ENCODE peak calls at places on chromosomes 3 and 15, in eight cellular contexts. One of them, this sample, is unnamed.
A peak's percentile ranks its signal among the peaks of the same experiment; 100 is the strongest.

GRCh38 chr3:148958681-148959080 is 32.7 kb upstream of the GYG1 start:
- DNase-seq in H1: no peak
- DNase-seq in GM12878: no peak
- DNase-seq in endothelial cell of umbilical vein: peak; percentile 24
- DNase-seq in HCT116: no peak
- DNase-seq in HepG2: no peak
- DNase-seq in K562: no peak
- DNase-seq in SK-N-SH: no peak
- DNase-seq in this sample: no peak

GRCh38 chr3:126515066-126515706 is 2.4 kb downstream of the UROC1 start:
- DNase-seq in HepG2: no peak
- DNase-seq in HCT116: no peak
- DNase-seq in SK-N-SH: no peak
- DNase-seq in GM12878: no peak
- DNase-seq in endothelial cell of umbilical vein: no peak
- DNase-seq in K562: no peak
- DNase-seq in H1: no peak
- DNase-seq in this sample: no peak

GRCh38 chr3:38603731-38604131 is 45.8 kb downstream of the SCN5A start:
- DNase-seq in K562: no peak
- DNase-seq in HepG2: no peak
- DNase-seq in H1: no peak
- DNase-seq in GM12878: no peak
- DNase-seq in endothelial cell of umbilical vein: no peak
- DNase-seq in HCT116: no peak
- DNase-seq in SK-N-SH: no peak
- DNase-seq in this sample: no peak

GRCh38 chr3:184568918-184569829 is 7.6 kb downstream of the EPHB3 start:
- DNase-seq in HepG2: no peak
- DNase-seq in H1: peak; percentile 79
- DNase-seq in GM12878: no peak
- DNase-seq in endothelial cell of umbilical vein: peak; percentile 14
- DNase-seq in HCT116: no peak
- DNase-seq in SK-N-SH: peak; percentile 90
- DNase-seq in K562: peak; percentile 62
- DNase-seq in this sample: peak; percentile 92

GRCh38 chr3:120461416-120461815 is 10.6 kb upstream of the FSTL1 start:
- DNase-seq in GM12878: no peak
- DNase-seq in endothelial cell of umbilical vein: no peak
- DNase-seq in K562: no peak
- DNase-seq in HepG2: no peak
- DNase-seq in HCT116: no peak
- DNase-seq in H1: no peak
- DNase-seq in SK-N-SH: no peak
- DNase-seq in this sample: no peak

GRCh38 chr3:155069729-155070128 is 10.4 kb upstream of the MME start:
- DNase-seq in HepG2: no peak
- DNase-seq in H1: no peak
- DNase-seq in K562: no peak
- DNase-seq in GM12878: no peak
- DNase-seq in HCT116: no peak
- DNase-seq in endothelial cell of umbilical vein: peak; percentile 83
- DNase-seq in SK-N-SH: no peak
- DNase-seq in this sample: no peak

GRCh38 chr3:179957264-179957845 is 79.4 kb downstream of the PEX5L start:
- DNase-seq in HCT116: no peak
- DNase-seq in GM12878: no peak
- DNase-seq in K562: no peak
- DNase-seq in HepG2: no peak
- DNase-seq in SK-N-SH: no peak
- DNase-seq in endothelial cell of umbilical vein: no peak
- DNase-seq in H1: no peak
- DNase-seq in this sample: no peak

GRCh38 chr3:170815340-170815739 is 54.7 kb downstream of the RPL22L1 start:
- DNase-seq in HCT116: peak; percentile 29
- DNase-seq in GM12878: no peak
- DNase-seq in SK-N-SH: no peak
- DNase-seq in endothelial cell of umbilical vein: no peak
- DNase-seq in K562: peak; percentile 21
- DNase-seq in H1: peak; percentile 69
- DNase-seq in HepG2: peak; percentile 7
- DNase-seq in this sample: no peak

GRCh38 chr3:129383292-129383860 is 45.1 kb downstream of the EFCAB12 start:
- DNase-seq in K562: peak; percentile 66
- DNase-seq in H1: peak; percentile 75
- DNase-seq in HCT116: peak; percentile 19
- DNase-seq in endothelial cell of umbilical vein: peak; percentile 71
- DNase-seq in HepG2: peak; percentile 74
- DNase-seq in GM12878: no peak
- DNase-seq in SK-N-SH: peak; percentile 83
- DNase-seq in this sample: peak; percentile 18

GRCh38 chr15:38069506-38069905 is 135.1 kb downstream of the TMCO5A start:
- DNase-seq in GM12878: no peak
- DNase-seq in HCT116: no peak
- DNase-seq in H1: no peak
- DNase-seq in HepG2: no peak
- DNase-seq in endothelial cell of umbilical vein: peak; percentile 61
- DNase-seq in K562: no peak
- DNase-seq in SK-N-SH: peak; percentile 16
- DNase-seq in this sample: peak; percentile 12

GRCh38 chr3:127612966-127613365 is 14.8 kb downstream of the MCM2 start:
- DNase-seq in SK-N-SH: no peak
- DNase-seq in HCT116: no peak
- DNase-seq in endothelial cell of umbilical vein: peak; percentile 78
- DNase-seq in GM12878: no peak
- DNase-seq in HepG2: no peak
- DNase-seq in H1: no peak
- DNase-seq in K562: no peak
- DNase-seq in this sample: no peak

GRCh38 chr15:39213385-39213840 is 367.5 kb upstream of the THBS1 start:
- DNase-seq in HCT116: peak; percentile 84
- DNase-seq in HepG2: peak; percentile 94
- DNase-seq in endothelial cell of umbilical vein: no peak
- DNase-seq in GM12878: no peak
- DNase-seq in H1: peak; percentile 69
- DNase-seq in SK-N-SH: no peak
- DNase-seq in K562: peak; percentile 15
- DNase-seq in this sample: no peak

GRCh38 chr15:43939070-43939469 is 112.3 kb downstream of the WDR76 start:
- DNase-seq in GM12878: no peak
- DNase-seq in H1: peak; percentile 55
- DNase-seq in HepG2: no peak
- DNase-seq in endothelial cell of umbilical vein: peak; percentile 64
- DNase-seq in HCT116: peak; percentile 12
- DNase-seq in SK-N-SH: peak; percentile 40
- DNase-seq in K562: peak; percentile 17
- DNase-seq in this sample: no peak

GRCh38 chr3:124632566-124633140 is 97.6 kb upstream of the UMPS start:
- DNase-seq in endothelial cell of umbilical vein: no peak
- DNase-seq in SK-N-SH: no peak
- DNase-seq in H1: no peak
- DNase-seq in HepG2: no peak
- DNase-seq in GM12878: no peak
- DNase-seq in K562: no peak
- DNase-seq in HCT116: no peak
- DNase-seq in this sample: no peak

GRCh38 chr3:178419078-178419477 is 117.2 kb upstream of the KCNMB2 start:
- DNase-seq in endothelial cell of umbilical vein: no peak
- DNase-seq in GM12878: no peak
- DNase-seq in HepG2: no peak
- DNase-seq in K562: no peak
- DNase-seq in H1: no peak
- DNase-seq in HCT116: no peak
- DNase-seq in SK-N-SH: no peak
- DNase-seq in this sample: no peak

GRCh38 chr3:195397524-195397923 is 45.3 kb downstream of the ACAP2 start:
- DNase-seq in HepG2: no peak
- DNase-seq in SK-N-SH: no peak
- DNase-seq in GM12878: no peak
- DNase-seq in HCT116: no peak
- DNase-seq in H1: no peak
- DNase-seq in K562: no peak
- DNase-seq in endothelial cell of umbilical vein: no peak
- DNase-seq in this sample: no peak

GRCh38 chr3:66372681-66373350 is 128.0 kb downstream of the LRIG1 start:
- DNase-seq in HepG2: peak; percentile 10
- DNase-seq in H1: peak; percentile 68
- DNase-seq in K562: no peak
- DNase-seq in SK-N-SH: no peak
- DNase-seq in GM12878: no peak
- DNase-seq in endothelial cell of umbilical vein: peak; percentile 29
- DNase-seq in HCT116: no peak
- DNase-seq in this sample: no peak

GRCh38 chr3:178306427-178307115 is 229.7 kb upstream of the KCNMB2 start:
- DNase-seq in H1: no peak
- DNase-seq in K562: no peak
- DNase-seq in GM12878: no peak
- DNase-seq in HepG2: no peak
- DNase-seq in SK-N-SH: no peak
- DNase-seq in HCT116: no peak
- DNase-seq in endothelial cell of umbilical vein: no peak
- DNase-seq in this sample: no peak

GRCh38 chr3:46907271-46907670 is 29.8 kb downstream of the PTH1R start:
- DNase-seq in H1: no peak
- DNase-seq in HCT116: no peak
- DNase-seq in HepG2: no peak
- DNase-seq in endothelial cell of umbilical vein: no peak
- DNase-seq in SK-N-SH: no peak
- DNase-seq in GM12878: no peak
- DNase-seq in K562: no peak
- DNase-seq in this sample: no peak

GRCh38 chr15:76187151-76187550 is 124.1 kb downstream of the ETFA start:
- DNase-seq in HepG2: no peak
- DNase-seq in endothelial cell of umbilical vein: no peak
- DNase-seq in GM12878: no peak
- DNase-seq in HCT116: no peak
- DNase-seq in K562: no peak
- DNase-seq in SK-N-SH: no peak
- DNase-seq in H1: no peak
- DNase-seq in this sample: no peak

GRCh38 chr3:139629033-139629432 is 48.7 kb downstream of the NMNAT3 start:
- DNase-seq in SK-N-SH: no peak
- DNase-seq in K562: no peak
- DNase-seq in endothelial cell of umbilical vein: no peak
- DNase-seq in H1: no peak
- DNase-seq in HepG2: peak; percentile 36
- DNase-seq in GM12878: no peak
- DNase-seq in HCT116: peak; percentile 18
- DNase-seq in this sample: no peak

GRCh38 chr3:114308830-114309229 is 15.0 kb downstream of the TIGIT start:
- DNase-seq in HCT116: no peak
- DNase-seq in K562: no peak
- DNase-seq in H1: no peak
- DNase-seq in GM12878: no peak
- DNase-seq in HepG2: no peak
- DNase-seq in endothelial cell of umbilical vein: no peak
- DNase-seq in SK-N-SH: no peak
- DNase-seq in this sample: no peak

GRCh38 chr3:58521002-58521670 is 15.9 kb downstream of the ACOX2 start:
- DNase-seq in HepG2: peak; percentile 81
- DNase-seq in SK-N-SH: no peak
- DNase-seq in HCT116: no peak
- DNase-seq in endothelial cell of umbilical vein: no peak
- DNase-seq in H1: no peak
- DNase-seq in GM12878: no peak
- DNase-seq in K562: peak; percentile 56
- DNase-seq in this sample: no peak

GRCh38 chr3:13231781-13232515 is 158.7 kb upstream of the IQSEC1 start:
- DNase-seq in K562: no peak
- DNase-seq in GM12878: no peak
- DNase-seq in endothelial cell of umbilical vein: no peak
- DNase-seq in H1: no peak
- DNase-seq in SK-N-SH: peak; percentile 13
- DNase-seq in HCT116: no peak
- DNase-seq in HepG2: no peak
- DNase-seq in this sample: no peak

GRCh38 chr3:48430359-48431101 is 644 bp upstream of the PLXNB1 start:
- DNase-seq in K562: no peak
- DNase-seq in endothelial cell of umbilical vein: no peak
- DNase-seq in H1: no peak
- DNase-seq in SK-N-SH: no peak
- DNase-seq in GM12878: no peak
- DNase-seq in HCT116: no peak
- DNase-seq in HepG2: no peak
- DNase-seq in this sample: no peak

GRCh38 chr3:134847349-134847748 is 52.3 kb downstream of the EPHB1 start:
- DNase-seq in K562: no peak
- DNase-seq in GM12878: no peak
- DNase-seq in HCT116: no peak
- DNase-seq in H1: no peak
- DNase-seq in endothelial cell of umbilical vein: no peak
- DNase-seq in HepG2: no peak
- DNase-seq in SK-N-SH: no peak
- DNase-seq in this sample: no peak
- TF ChIP-seq POLR2AphosphoS5 in K562: no peak
- TF ChIP-seq POLR2AphosphoS5 in GM12878: no peak
- TF ChIP-seq POLR2AphosphoS5 in HCT116: no peak
- TF ChIP-seq POLR2AphosphoS5 in H1: no peak
- TF ChIP-seq POLR2AphosphoS5 in endothelial cell of umbilical vein: no peak
- TF ChIP-seq POLR2AphosphoS5 in HepG2: no peak
- TF ChIP-seq POLR2AphosphoS5 in SK-N-SH: no peak
- TF ChIP-seq POLR2AphosphoS5 in this sample: no peak

DNA sequence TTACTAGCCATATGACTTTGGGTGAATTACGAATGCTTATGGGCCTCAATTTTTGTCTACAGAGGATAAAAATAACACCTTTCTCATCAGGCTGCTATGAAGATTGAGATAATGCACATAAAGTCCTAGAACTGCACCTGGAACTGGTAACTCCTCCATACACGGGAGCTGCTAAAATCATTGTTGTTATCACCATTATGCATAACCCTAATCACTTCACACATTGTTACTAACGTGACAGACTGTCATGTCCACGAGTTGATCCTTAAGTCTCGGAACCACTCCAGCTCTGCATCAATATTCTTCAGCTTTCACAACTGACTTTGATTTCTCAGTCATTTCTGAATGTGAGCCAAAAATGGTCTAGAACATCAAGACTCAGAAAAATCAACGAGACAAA is 64.1 kb downstream of the RFTN1 start:
- DNase-seq in HCT116: no peak
- DNase-seq in endothelial cell of umbilical vein: no peak
- DNase-seq in K562: no peak
- DNase-seq in SK-N-SH: no peak
- DNase-seq in H1: no peak
- DNase-seq in HepG2: no peak
- DNase-seq in GM12878: no peak
- DNase-seq in this sample: no peak
- H3K9ac ChIP-seq in HCT116: no peak overlapping the region
- H3K9ac ChIP-seq in endothelial cell of umbilical vein: no peak overlapping the region
- H3K9ac ChIP-seq in K562: no peak overlapping the region
- H3K9ac ChIP-seq in SK-N-SH: no peak overlapping the region
- H3K9ac ChIP-seq in H1: no peak overlapping the region
- H3K9ac ChIP-seq in HepG2: no peak overlapping the region
- H3K9ac ChIP-seq in GM12878: no peak overlapping the region
- H3K9ac ChIP-seq in this sample: no peak overlapping the region

GRCh38 chr15:79918278-79918677 is 21.5 kb upstream of the MTHFS start:
- DNase-seq in SK-N-SH: no peak
- DNase-seq in K562: no peak
- DNase-seq in GM12878: no peak
- DNase-seq in HCT116: no peak
- DNase-seq in endothelial cell of umbilical vein: no peak
- DNase-seq in HepG2: no peak
- DNase-seq in H1: peak; percentile 72
- DNase-seq in this sample: no peak
- TF ChIP-seq POLR2AphosphoS5 in SK-N-SH: no peak
- TF ChIP-seq POLR2AphosphoS5 in K562: no peak
- TF ChIP-seq POLR2AphosphoS5 in GM12878: no peak
- TF ChIP-seq POLR2AphosphoS5 in HCT116: no peak
- TF ChIP-seq POLR2AphosphoS5 in endothelial cell of umbilical vein: no peak
- TF ChIP-seq POLR2AphosphoS5 in HepG2: peak; percentile 19
- TF ChIP-seq POLR2AphosphoS5 in H1: peak; percentile 82
- TF ChIP-seq POLR2AphosphoS5 in this sample: no peak

GRCh38 chr15:60661075-60661645 is 182.2 kb upstream of the ICE2 start:
- DNase-seq in K562: no peak
- DNase-seq in H1: no peak
- DNase-seq in GM12878: no peak
- DNase-seq in HepG2: no peak
- DNase-seq in endothelial cell of umbilical vein: no peak
- DNase-seq in HCT116: no peak
- DNase-seq in SK-N-SH: peak; percentile 14
- DNase-seq in this sample: no peak
- H3K9ac ChIP-seq in K562: no peak overlapping the region
- H3K9ac ChIP-seq in H1: no peak overlapping the region
- H3K9ac ChIP-seq in GM12878: no peak overlapping the region
- H3K9ac ChIP-seq in HepG2: no peak overlapping the region
- H3K9ac ChIP-seq in endothelial cell of umbilical vein: no peak overlapping the region
- H3K9ac ChIP-seq in HCT116: no peak overlapping the region
- H3K9ac ChIP-seq in SK-N-SH: no peak overlapping the region
- H3K9ac ChIP-seq in this sample: no peak overlapping the region

This sample was measured in SK-N-MC.